ENCODE peak calls at places on chromosome 20, in five cellular contexts. One of them, this sample, is unnamed.

GRCh38 chr20:37209193-37209592 is 29.8 kb upstream of the MROH8 start:
- DNase-seq in H9: no peak
- DNase-seq in trophoblast cell: no peak
- DNase-seq in neuronal stem cell: no peak
- DNase-seq in H1: no peak
- DNase-seq in this sample: no peak

GRCh38 chr20:46784450-46785127 is 75.1 kb downstream of the SLC2A10 start:
- DNase-seq in H9: no peak
- DNase-seq in trophoblast cell: no peak
- DNase-seq in neuronal stem cell: no peak
- DNase-seq in H1: no peak
- DNase-seq in this sample: no peak

GRCh38 chr20:11833825-11834224 is 83.9 kb upstream of the BTBD3 start:
- DNase-seq in H9: no peak
- DNase-seq in trophoblast cell: no peak
- DNase-seq in neuronal stem cell: no peak
- DNase-seq in H1: no peak
- DNase-seq in this sample: no peak

GRCh38 chr20:48783533-48784272 is 44.1 kb downstream of the PREX1 start:
- DNase-seq in H9: no peak
- DNase-seq in trophoblast cell: no peak
- DNase-seq in neuronal stem cell: no peak
- DNase-seq in H1: no peak
- DNase-seq in this sample: peak

GRCh38 chr20:46027245-46027853 is 1.7 kb upstream of the SLC12A5 start:
- DNase-seq in H9: no peak
- DNase-seq in trophoblast cell: peak
- DNase-seq in neuronal stem cell: peak
- DNase-seq in H1: peak
- DNase-seq in this sample: peak

GRCh38 chr20:46293084-46293483 is 15.2 kb downstream of the CDH22 start:
- DNase-seq in H9: no peak
- DNase-seq in trophoblast cell: peak
- DNase-seq in neuronal stem cell: peak
- DNase-seq in H1: no peak
- DNase-seq in this sample: peak

GRCh38 chr20:1503564-1504227 is 12.5 kb upstream of the SIRPB2 start:
- DNase-seq in H9: peak
- DNase-seq in trophoblast cell: peak
- DNase-seq in neuronal stem cell: peak
- DNase-seq in H1: peak
- DNase-seq in this sample: peak

GRCh38 chr20:53899351-53900167 is 170.8 kb downstream of the BCAS1 start:
- DNase-seq in H9: no peak
- DNase-seq in trophoblast cell: no peak
- DNase-seq in neuronal stem cell: no peak
- DNase-seq in H1: no peak
- DNase-seq in this sample: peak

GRCh38 chr20:40978761-40979160 is 49.9 kb upstream of the TOP1 start:
- DNase-seq in H9: no peak
- DNase-seq in trophoblast cell: peak
- DNase-seq in neuronal stem cell: no peak
- DNase-seq in H1: peak
- DNase-seq in this sample: no peak

GRCh38 chr20:50034567-50035170 is 51.9 kb downstream of the SNAI1 start:
- DNase-seq in H9: no peak
- DNase-seq in trophoblast cell: peak
- DNase-seq in neuronal stem cell: no peak
- DNase-seq in H1: no peak
- DNase-seq in this sample: peak

GRCh38 chr20:47181056-47181862 is 175.2 kb downstream of the ZMYND8 start:
- DNase-seq in H9: peak
- DNase-seq in trophoblast cell: peak
- DNase-seq in neuronal stem cell: no peak
- DNase-seq in H1: no peak
- DNase-seq in this sample: peak

GRCh38 chr20:52060794-52061714 is 130.5 kb downstream of the ZFP64 start:
- DNase-seq in H9: peak
- DNase-seq in trophoblast cell: peak
- DNase-seq in neuronal stem cell: peak
- DNase-seq in H1: no peak
- DNase-seq in this sample: peak

GRCh38 chr20:51486197-51487005 is 56.1 kb downstream of the NFATC2 start:
- DNase-seq in H9: no peak
- DNase-seq in trophoblast cell: no peak
- DNase-seq in neuronal stem cell: no peak
- DNase-seq in H1: no peak
- DNase-seq in this sample: peak

GRCh38 chr20:34713194-34713943 is 9.2 kb downstream of the TP53INP2 start:
- DNase-seq in H9: no peak
- DNase-seq in trophoblast cell: peak
- DNase-seq in neuronal stem cell: no peak
- DNase-seq in H1: no peak
- DNase-seq in this sample: peak

GRCh38 chr20:47227576-47227975 is 128.9 kb downstream of the ZMYND8 start:
- DNase-seq in H9: no peak
- DNase-seq in trophoblast cell: no peak
- DNase-seq in neuronal stem cell: no peak
- DNase-seq in H1: no peak
- DNase-seq in this sample: no peak

GRCh38 chr20:35776513-35777101 is 4.8 kb downstream of the PHF20 start:
- DNase-seq in H9: no peak
- DNase-seq in trophoblast cell: peak
- DNase-seq in neuronal stem cell: no peak
- DNase-seq in H1: no peak
- DNase-seq in this sample: peak

GRCh38 chr20:61745397-61746146 is 320.1 kb downstream of the TAF4 start:
- DNase-seq in H9: no peak
- DNase-seq in trophoblast cell: no peak
- DNase-seq in neuronal stem cell: no peak
- DNase-seq in H1: no peak
- DNase-seq in this sample: no peak

GRCh38 chr20:54585222-54585621 is 109.8 kb downstream of the DOK5 start:
- DNase-seq in H9: no peak
- DNase-seq in trophoblast cell: no peak
- DNase-seq in neuronal stem cell: no peak
- DNase-seq in H1: no peak
- DNase-seq in this sample: no peak

GRCh38 chr20:23283096-23283850 is 67.3 kb upstream of the NXT1 start:
- DNase-seq in H9: no peak
- DNase-seq in trophoblast cell: no peak
- DNase-seq in neuronal stem cell: no peak
- DNase-seq in H1: no peak
- DNase-seq in this sample: no peak

GRCh38 chr20:19275038-19275629 is 62.7 kb downstream of the SLC24A3 start:
- DNase-seq in H9: no peak
- DNase-seq in trophoblast cell: peak
- DNase-seq in neuronal stem cell: no peak
- DNase-seq in H1: no peak
- DNase-seq in this sample: no peak

DNA sequence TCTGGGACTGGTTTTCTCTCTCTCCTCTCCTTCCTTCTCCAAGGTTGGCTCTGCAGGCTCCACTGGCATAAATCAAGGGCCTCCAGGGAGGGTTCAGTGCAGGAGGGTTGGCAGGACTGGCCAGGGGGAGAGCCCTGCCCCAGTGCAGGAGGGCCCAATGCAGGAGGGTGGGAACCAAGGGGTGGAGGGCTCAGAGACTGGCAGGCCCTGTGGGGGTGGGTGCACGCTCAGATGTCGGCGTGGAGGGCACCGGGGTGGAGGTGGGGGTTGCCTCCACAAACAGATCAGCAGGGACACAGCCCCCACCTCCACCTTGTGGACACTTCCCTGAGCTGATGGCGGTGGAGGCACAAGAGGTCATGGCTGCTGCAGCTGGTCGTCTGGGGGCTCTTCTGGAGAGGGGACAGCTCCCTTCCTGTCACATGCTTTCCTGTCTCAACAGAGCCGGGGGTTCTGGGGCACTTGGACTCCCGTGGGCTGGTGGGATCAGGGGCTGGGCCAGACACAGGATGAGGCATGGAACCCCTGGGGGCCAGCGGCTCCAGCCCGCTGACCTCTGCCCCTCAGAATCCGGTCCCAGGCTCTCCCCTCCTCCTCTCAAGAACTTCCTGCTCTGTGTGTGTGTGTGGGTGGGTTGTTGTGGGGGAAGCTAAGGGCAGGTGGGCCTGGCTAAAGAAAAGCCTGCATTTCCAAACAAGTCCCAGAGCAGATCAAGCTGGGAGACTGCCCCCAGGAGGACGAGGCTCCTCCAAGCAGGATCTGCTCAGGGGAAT is 2.7 kb upstream of the ABHD16B start:
- DNase-seq in H9: peak
- DNase-seq in trophoblast cell: no peak
- DNase-seq in neuronal stem cell: peak
- DNase-seq in H1: peak
- DNase-seq in this sample: peak
- H3K9ac ChIP-seq in H9: no peak
- H3K9ac ChIP-seq in trophoblast cell: no peak
- H3K9ac ChIP-seq in neuronal stem cell: peak
- H3K9ac ChIP-seq in H1: no peak
- H3K9ac ChIP-seq in this sample: peak

GRCh38 chr20:44450938-44451450 is 24.7 kb upstream of the TTPAL start:
- DNase-seq in H9: no peak
- DNase-seq in trophoblast cell: no peak
- DNase-seq in neuronal stem cell: no peak
- DNase-seq in H1: no peak
- DNase-seq in this sample: no peak

GRCh38 chr20:44447827-44448419 is 27.8 kb upstream of the TTPAL start:
- DNase-seq in H9: no peak
- DNase-seq in trophoblast cell: no peak
- DNase-seq in neuronal stem cell: no peak
- DNase-seq in H1: no peak
- DNase-seq in this sample: no peak

GRCh38 chr20:44448753-44449546 is 26.7 kb upstream of the TTPAL start:
- DNase-seq in H9: peak
- DNase-seq in trophoblast cell: no peak
- DNase-seq in neuronal stem cell: peak
- DNase-seq in H1: peak
- DNase-seq in this sample: no peak

GRCh38 chr20:44449864-44450263 is 25.8 kb upstream of the TTPAL start:
- DNase-seq in H9: no peak
- DNase-seq in trophoblast cell: no peak
- DNase-seq in neuronal stem cell: no peak
- DNase-seq in H1: no peak
- DNase-seq in this sample: no peak

GRCh38 chr20:44450279-44450937 is 25.3 kb upstream of the TTPAL start:
- DNase-seq in H9: no peak
- DNase-seq in trophoblast cell: no peak
- DNase-seq in neuronal stem cell: no peak
- DNase-seq in H1: no peak
- DNase-seq in this sample: no peak
- H2BK12ac ChIP-seq in H9: no peak
- H2BK12ac ChIP-seq in trophoblast cell: no peak
- H2BK12ac ChIP-seq in neuronal stem cell: no peak
- H2BK12ac ChIP-seq in H1: no peak
- H2BK12ac ChIP-seq in this sample: no peak

GRCh38 chr20:38969708-38970107 is 7.6 kb downstream of the DHX35 start:
- DNase-seq in H9: no peak
- DNase-seq in trophoblast cell: no peak
- DNase-seq in neuronal stem cell: no peak
- DNase-seq in H1: no peak
- DNase-seq in this sample: no peak

GRCh38 chr20:38970302-38970701 is 8.2 kb downstream of the DHX35 start:
- DNase-seq in H9: no peak
- DNase-seq in trophoblast cell: peak
- DNase-seq in neuronal stem cell: no peak
- DNase-seq in H1: no peak
- DNase-seq in this sample: peak

GRCh38 chr20:38963745-38964144 is 1.6 kb downstream of the DHX35 start:
- DNase-seq in H9: no peak
- DNase-seq in trophoblast cell: no peak
- DNase-seq in neuronal stem cell: no peak
- DNase-seq in H1: no peak
- DNase-seq in this sample: no peak

GRCh38 chr20:38965264-38965663 is 3.1 kb downstream of the DHX35 start:
- DNase-seq in H9: no peak
- DNase-seq in trophoblast cell: no peak
- DNase-seq in neuronal stem cell: no peak
- DNase-seq in H1: no peak
- DNase-seq in this sample: no peak

GRCh38 chr20:38968090-38968489 is 5.9 kb downstream of the DHX35 start:
- DNase-seq in H9: no peak
- DNase-seq in trophoblast cell: no peak
- DNase-seq in neuronal stem cell: no peak
- DNase-seq in H1: no peak
- DNase-seq in this sample: no peak
- H4K91ac ChIP-seq in H9: no peak
- H4K91ac ChIP-seq in trophoblast cell: no peak
- H4K91ac ChIP-seq in neuronal stem cell: no peak
- H4K91ac ChIP-seq in H1: no peak
- H4K91ac ChIP-seq in this sample: no peak

GRCh38 chr20:62793757-62794006 is 2.6 kb upstream of the MRGBP start:
- DNase-seq in H9: no peak
- DNase-seq in trophoblast cell: no peak
- DNase-seq in neuronal stem cell: no peak
- DNase-seq in H1: no peak
- DNase-seq in this sample: no peak

GRCh38 chr20:62792940-62793756 is 3.1 kb upstream of the MRGBP start:
- DNase-seq in H9: peak
- DNase-seq in trophoblast cell: no peak
- DNase-seq in neuronal stem cell: no peak
- DNase-seq in H1: no peak
- DNase-seq in this sample: no peak

GRCh38 chr20:62796699-62797491 is 622 bp downstream of the MRGBP start:
- DNase-seq in H9: no peak
- DNase-seq in trophoblast cell: no peak
- DNase-seq in neuronal stem cell: no peak
- DNase-seq in H1: no peak
- DNase-seq in this sample: no peak

GRCh38 chr20:62794007-62794724 is 2.1 kb upstream of the MRGBP start:
- DNase-seq in H9: peak
- DNase-seq in trophoblast cell: peak
- DNase-seq in neuronal stem cell: peak
- DNase-seq in H1: peak
- DNase-seq in this sample: peak

DNA sequence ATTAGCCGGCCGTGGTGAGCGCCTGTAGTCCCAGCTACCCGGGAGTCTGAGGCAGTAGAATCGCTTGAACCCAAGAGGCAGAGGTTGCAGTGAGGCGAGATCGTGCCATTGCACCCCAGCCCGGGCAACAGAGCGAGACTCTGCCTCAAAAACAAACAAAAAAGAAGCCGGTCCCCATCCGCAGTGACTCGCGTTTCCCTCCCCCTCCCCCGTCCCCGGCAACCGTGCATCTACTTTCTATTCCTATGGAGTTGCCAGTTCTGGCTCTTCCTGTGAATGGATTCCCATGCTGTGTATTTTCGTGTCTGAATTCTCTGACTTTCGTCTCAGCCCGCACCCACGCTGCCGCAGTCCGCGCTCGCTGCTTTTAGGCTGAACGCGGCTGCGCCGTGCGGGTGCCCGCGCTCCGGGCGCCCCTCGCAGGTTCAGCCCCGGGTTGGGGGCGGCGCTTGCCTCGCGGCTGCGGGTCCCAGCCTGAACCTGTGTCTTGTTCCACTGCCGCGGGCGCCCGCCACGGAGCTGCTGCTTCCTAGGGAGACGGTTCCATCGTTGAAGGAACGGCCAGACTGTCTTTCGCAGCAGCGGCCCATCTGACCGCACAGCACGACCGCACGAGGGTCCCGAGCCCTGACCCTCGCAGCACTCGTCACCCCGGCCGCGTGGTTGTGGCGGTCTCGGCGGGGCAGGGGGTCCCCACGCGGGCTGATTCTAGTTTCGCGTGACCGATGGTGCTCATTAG is 1.1 kb upstream of the MRGBP start:
- DNase-seq in H9: peak
- DNase-seq in trophoblast cell: peak
- DNase-seq in neuronal stem cell: peak
- DNase-seq in H1: peak
- DNase-seq in this sample: peak
- H3K9ac ChIP-seq in H9: peak
- H3K9ac ChIP-seq in trophoblast cell: peak
- H3K9ac ChIP-seq in neuronal stem cell: peak
- H3K9ac ChIP-seq in H1: no peak
- H3K9ac ChIP-seq in this sample: peak

This sample was measured in mesenchymal stem cell.